ENCODE peak calls at places on chromosomes 12 and 14, in ten cellular contexts. L, Z, T, R, N, S, X, I, W and H are unnamed samples.

GRCh38 chr12:64461634-64462414 is 9.9 kb downstream of the TBK1 start:
- DNase-seq in T (peak; percentile 79), W (peak; percentile 83), I (no peak), R (peak; percentile 13), S (no peak), N (peak; percentile 64), Z (peak; percentile 87), X (peak; percentile 83), L (no peak), H (no peak)

GRCh38 chr12:27870939-27871338 is 90.9 kb upstream of the MANSC4 start:
- DNase-seq in X (peak; percentile 56), R (no peak), W (peak; percentile 92), N (no peak), S (no peak), L (no peak), Z (no peak), T (peak; percentile 63), I (no peak), H (no peak)

GRCh38 chr12:52274521-52274920 is at the start of gene KRT86:
- DNase-seq in T (no peak), W (no peak), L (no peak), S (no peak), X (no peak), N (no peak), Z (no peak), R (no peak), I (no peak), H (no peak)

GRCh38 chr14:90295870-90296516 is 35.7 kb downstream of the NRDE2 start:
- DNase-seq in X (no peak), I (no peak), L (no peak), S (no peak), R (no peak), N (no peak), W (peak; percentile 62), T (no peak), Z (no peak), H (no peak)

GRCh38 chr14:36663404-36664321 is 2.0 kb downstream of the PAX9 start:
- DNase-seq in I (no peak), W (no peak), R (no peak), X (no peak), T (no peak), N (peak; percentile 38), L (no peak), S (peak; percentile 37), Z (peak; percentile 45), H (no peak)

GRCh38 chr12:107748472-107748871 is 12.5 kb downstream of the PRDM4 start:
- DNase-seq in R (no peak), T (peak; percentile 83), W (peak; percentile 73), N (peak; percentile 64), Z (peak; percentile 59), I (no peak), S (peak; percentile 91), X (peak; percentile 65), L (no peak), H (no peak)

GRCh38 chr14:37583358-37584210 is 11.5 kb downstream of the FOXA1 start:
- DNase-seq in X (no peak), S (peak; percentile 85), W (no peak), Z (no peak), T (no peak), L (no peak), I (no peak), R (peak; percentile 54), N (no peak), H (peak; percentile 49)

GRCh38 chr12:116874324-116874995 is 6.8 kb downstream of the HRK start:
- DNase-seq in R (no peak), N (no peak), X (no peak), W (no peak), L (no peak), I (no peak), T (no peak), Z (no peak), S (no peak), H (no peak)

GRCh38 chr14:22599349-22599748 is 1.2 kb downstream of the ABHD4 start:
- DNase-seq in T (no peak), N (no peak), Z (no peak), S (no peak), L (no peak), X (no peak), W (no peak), R (no peak), I (no peak), H (no peak)

GRCh38 chr14:33061667-33062325 is 123.1 kb downstream of the NPAS3 start:
- DNase-seq in L (no peak), Z (no peak), X (no peak), N (no peak), T (no peak), S (peak; percentile 38), R (no peak), W (no peak), I (no peak), H (no peak)

GRCh38 chr12:52204095-52204930 is 12.5 kb upstream of the KRT80 start:
- DNase-seq in L (no peak), I (no peak), W (peak; percentile 51), X (peak; percentile 44), N (no peak), R (no peak), S (peak; percentile 77), Z (no peak), T (no peak), H (no peak)

GRCh38 chr12:98678946-98679610 is 34.0 kb downstream of the APAF1 start:
- DNase-seq in T (no peak), N (no peak), S (no peak), L (no peak), X (no peak), Z (no peak), I (no peak), R (no peak), W (no peak), H (no peak)

GRCh38 chr12:58395470-58395869 is 454.1 kb downstream of the ATP23 start:
- DNase-seq in N (no peak), T (no peak), I (no peak), X (peak; percentile 21), R (no peak), S (peak; percentile 78), W (peak; percentile 76), Z (peak; percentile 18), L (no peak), H (no peak)

GRCh38 chr12:60489071-60489470 is 893.2 kb downstream of the SLC16A7 start:
- DNase-seq in W (no peak), T (peak; percentile 15), R (no peak), X (peak; percentile 4), S (peak; percentile 55), L (no peak), N (peak; percentile 4), Z (no peak), I (no peak), H (no peak)

GRCh38 chr12:60498656-60499055 is 902.8 kb downstream of the SLC16A7 start:
- DNase-seq in W (no peak), X (no peak), R (no peak), N (no peak), I (no peak), S (no peak), T (no peak), Z (no peak), L (no peak), H (no peak)

DNA sequence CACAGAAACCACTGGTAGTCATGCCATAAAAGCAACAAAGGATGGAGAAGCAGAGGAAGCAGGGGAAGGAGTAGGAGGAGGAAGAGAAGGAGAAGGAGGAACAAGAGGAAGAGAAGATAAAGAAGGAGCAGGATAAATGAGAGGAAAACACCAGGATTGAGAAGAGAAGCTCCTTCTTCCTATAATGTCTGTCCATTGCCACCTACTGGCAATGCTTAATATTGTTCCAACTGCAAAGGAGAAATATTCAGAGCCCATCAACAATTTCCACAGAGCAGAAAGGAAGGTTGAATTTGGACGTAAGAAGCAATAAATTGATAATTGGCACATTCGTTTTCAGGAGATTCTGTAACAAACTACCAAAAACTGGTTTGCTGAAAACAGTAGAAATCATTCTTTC is 898.4 kb downstream of the SLC16A7 start:
- DNase-seq in N (peak; percentile 35), R (peak; percentile 32), Z (peak; percentile 57), T (peak; percentile 76), I (no peak), W (peak; percentile 26), X (peak; percentile 30), S (peak; percentile 77), L (no peak), H (no peak)
- TF ChIP-seq CTCF in N (peak; percentile 67), R (peak; percentile 64), Z (peak; percentile 70), T (peak; percentile 77), I (peak; percentile 33), W (peak; percentile 74), X (peak; percentile 58), S (peak; percentile 87), L (peak; percentile 36), H (peak; percentile 72)

GRCh38 chr12:124007810-124008570 is 35.0 kb downstream of the ZNF664 start:
- DNase-seq in T (no peak), L (no peak), R (no peak), S (no peak), W (peak; percentile 14), N (no peak), X (peak; percentile 40), Z (peak; percentile 25), I (no peak), H (no peak)

GRCh38 chr12:124007356-124007755 is 34.3 kb downstream of the ZNF664 start:
- DNase-seq in W (no peak), L (no peak), S (no peak), T (no peak), Z (no peak), N (no peak), X (no peak), R (no peak), I (no peak), H (no peak)

GRCh38 chr12:124004233-124004875 is 31.3 kb downstream of the ZNF664 start:
- DNase-seq in N (no peak), I (no peak), L (no peak), Z (no peak), R (no peak), T (no peak), X (no peak), W (no peak), S (no peak), H (no peak)

GRCh38 chr12:124006582-124007170 is 33.7 kb downstream of the ZNF664 start:
- DNase-seq in N (no peak), X (no peak), W (no peak), T (no peak), L (no peak), I (no peak), R (no peak), Z (no peak), S (no peak), H (no peak)

GRCh38 chr12:124005736-124006581 is 32.9 kb downstream of the ZNF664 start:
- DNase-seq in Z (no peak), I (no peak), S (no peak), R (peak; percentile 21), N (no peak), L (no peak), T (no peak), W (no peak), X (no peak), H (no peak)
- TF ChIP-seq CTCF in Z (no peak), I (no peak), S (no peak), R (no peak), N (no peak), L (no peak), T (no peak), W (no peak), X (no peak), H (no peak)

GRCh38 chr12:6950401-6950801 is 755 bp upstream of the PTPN6 start:
- DNase-seq in X (no peak), T (no peak), S (no peak), I (peak; percentile 19), R (no peak), W (no peak), L (no peak), Z (no peak), N (no peak), H (no peak)
- TF ChIP-seq CTCF in X (no peak), T (peak; percentile 7), S (no peak), I (no peak), R (peak; percentile 38), W (peak; percentile 12), L (peak; percentile 68), Z (no peak), N (no peak), H (peak; percentile 59)

GRCh38 chr14:64994540-64994939 is 7.8 kb downstream of the FNTB start:
- DNase-seq in S (no peak), Z (no peak), R (no peak), W (no peak), N (no peak), X (no peak), T (no peak), L (no peak), I (no peak), H (no peak)
- TF ChIP-seq CTCF in S (no peak), Z (no peak), R (no peak), W (no peak), N (no peak), X (no peak), T (no peak), L (no peak), I (no peak), H (no peak)